ENCODE peak calls at places on chromosomes 5 and 9, in six cellular contexts. E, M, J, O, Y and L are unnamed samples.

GRCh38 chr5:5650242-5650641 is 227.8 kb downstream of the ICE1 start:
- DNase-seq in E (no peak), M (no peak), J (no peak), O (no peak), Y (no peak), L (peak)

GRCh38 chr5:168066536-168067208 is 224.8 kb upstream of the WWC1 start:
- DNase-seq in E (no peak), M (no peak), J (no peak), O (no peak), Y (no peak), L (no peak)

GRCh38 chr9:130660326-130660682 is 4.1 kb upstream of the PRDM12 start:
- DNase-seq in E (no peak), M (peak), J (no peak), O (no peak), Y (no peak), L (no peak)

GRCh38 chr5:52787600-52788504 is at the start of the genes ITGA1 and PELO:
- DNase-seq in E (peak), M (peak), J (peak), O (no peak), Y (peak), L (peak)

GRCh38 chr9:114893622-114894021 is 36.8 kb downstream of the TNFSF8 start:
- DNase-seq in E (no peak), M (no peak), J (no peak), O (no peak), Y (no peak), L (no peak)

GRCh38 chr9:14942037-14942436 is 31.8 kb upstream of the FREM1 start:
- DNase-seq in E (no peak), M (no peak), J (no peak), O (no peak), Y (no peak), L (no peak)

GRCh38 chr5:40555886-40556285 is 123.8 kb upstream of the PTGER4 start:
- DNase-seq in E (no peak), M (no peak), J (no peak), O (no peak), Y (no peak), L (no peak)

GRCh38 chr9:72703574-72703973 is 182.2 kb downstream of the TMC1 start:
- DNase-seq in E (no peak), M (no peak), J (no peak), O (peak), Y (no peak), L (no peak)

GRCh38 chr5:28234356-28234968 is 1196.1 kb upstream of the CDH9 start:
- DNase-seq in E (no peak), M (no peak), J (no peak), O (no peak), Y (no peak), L (no peak)

GRCh38 chr5:27708579-27708978 is 670.2 kb upstream of the CDH9 start:
- DNase-seq in E (no peak), M (no peak), J (no peak), O (no peak), Y (no peak), L (no peak)

GRCh38 chr5:165286692-165287091 is 1781.3 kb downstream of the MAT2B start:
- DNase-seq in E (no peak), M (no peak), J (no peak), O (no peak), Y (no peak), L (no peak)

GRCh38 chr5:161432798-161433197 is 113.7 kb downstream of the GABRB2 start:
- DNase-seq in E (no peak), M (no peak), J (no peak), O (no peak), Y (no peak), L (no peak)

GRCh38 chr5:76271836-76272235 is 131.2 kb upstream of the IQGAP2 start:
- DNase-seq in E (no peak), M (no peak), J (no peak), O (no peak), Y (no peak), L (no peak)

GRCh38 chr9:68851657-68852056 is 146.6 kb downstream of the PIP5K1B start:
- DNase-seq in E (no peak), M (no peak), J (no peak), O (no peak), Y (no peak), L (no peak)
- TF ChIP-seq JUND in E (no peak), M (no peak), J (no peak), O (no peak), Y (no peak), L (no peak)

GRCh38 chr5:26278078-26278477 is 760.3 kb downstream of the CDH9 start:
- DNase-seq in E (no peak), M (no peak), J (no peak), O (no peak), Y (no peak), L (no peak)

GRCh38 chr5:26282190-26282589 is 756.2 kb downstream of the CDH9 start:
- DNase-seq in E (no peak), M (no peak), J (no peak), O (no peak), Y (no peak), L (no peak)
- TF ChIP-seq JUND in E (no peak), M (no peak), J (no peak), O (no peak), Y (no peak), L (no peak)

GRCh38 chr9:136977223-136978072 is at the start of gene PTGDS:
- DNase-seq in E (no peak), M (no peak), J (no peak), O (no peak), Y (no peak), L (no peak)
- TF ChIP-seq JUND in E (no peak), M (no peak), J (no peak), O (no peak), Y (no peak), L (no peak)

GRCh38 chr9:127349483-127350127 is 47.4 kb upstream of the SLC2A8 start:
- DNase-seq in E (no peak), M (no peak), J (no peak), O (no peak), Y (no peak), L (no peak)
- TF ChIP-seq JUND in E (no peak), M (no peak), J (no peak), O (no peak), Y (no peak), L (no peak)

DNA sequence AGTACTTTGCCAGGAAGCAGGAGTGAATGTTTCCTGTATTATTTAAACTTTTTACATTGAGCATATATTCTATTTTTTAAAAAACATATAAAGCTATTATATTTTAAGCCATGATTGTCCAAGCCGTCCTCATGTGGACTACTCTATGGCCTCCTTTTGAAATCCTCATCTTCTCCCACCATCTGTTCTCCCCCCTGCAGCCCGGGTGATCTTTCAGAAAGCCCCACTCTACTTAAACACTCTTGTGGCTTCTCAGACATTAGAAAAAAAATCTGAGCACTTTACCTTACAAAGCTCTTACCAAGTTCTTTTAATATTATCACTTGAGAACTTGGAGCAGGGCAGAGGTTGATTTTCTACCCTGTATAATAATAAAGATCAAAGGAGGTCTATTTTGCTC is 95.4 kb downstream of the CAVIN4 start:
- DNase-seq in E (no peak), M (no peak), J (no peak), O (no peak), Y (no peak), L (no peak)
- TF ChIP-seq JUND in E (no peak), M (no peak), J (no peak), O (no peak), Y (no peak), L (no peak)

GRCh38 chr5:110916373-110917049 is 155.0 kb upstream of the TSLP start:
- DNase-seq in E (no peak), M (no peak), J (no peak), O (no peak), Y (no peak), L (no peak)
- TF ChIP-seq JUND in E (no peak), M (peak), J (no peak), O (no peak), Y (peak), L (no peak)

DNA sequence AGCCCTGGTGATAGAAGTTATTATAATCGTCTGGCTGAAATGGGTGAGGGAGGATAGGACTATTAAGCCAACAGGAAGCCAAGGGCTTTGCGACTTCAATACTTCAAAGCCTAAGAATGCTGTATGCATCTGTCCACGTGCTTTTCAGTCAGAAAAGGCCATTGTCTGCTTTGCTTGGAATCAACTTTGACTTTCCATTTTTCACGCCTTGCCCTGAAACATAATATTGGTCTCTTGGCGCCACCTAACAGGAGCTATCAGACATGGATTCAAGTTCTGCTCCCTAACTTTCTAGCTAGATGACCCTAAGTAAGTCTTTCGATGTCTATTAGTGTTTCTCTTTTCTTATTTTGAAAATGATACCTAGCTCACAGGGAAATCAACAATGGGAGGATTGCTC is 572.6 kb downstream of the TLR4 start:
- DNase-seq in E (no peak), M (no peak), J (no peak), O (no peak), Y (no peak), L (no peak)
- TF ChIP-seq JUND in E (no peak), M (no peak), J (no peak), O (no peak), Y (no peak), L (no peak)

GRCh38 chr5:61168951-61169350 is 6.7 kb upstream of the SMIM15 start:
- DNase-seq in E (no peak), M (no peak), J (no peak), O (no peak), Y (no peak), L (no peak)

GRCh38 chr5:61167382-61167781 is 5.1 kb upstream of the SMIM15 start:
- DNase-seq in E (no peak), M (no peak), J (no peak), O (no peak), Y (peak), L (peak)

GRCh38 chr5:61176631-61177030 is 14.4 kb upstream of the SMIM15 start:
- DNase-seq in E (no peak), M (no peak), J (no peak), O (no peak), Y (no peak), L (no peak)

GRCh38 chr5:61177070-61177469 is 14.8 kb upstream of the SMIM15 start:
- DNase-seq in E (no peak), M (no peak), J (no peak), O (no peak), Y (no peak), L (no peak)

DNA sequence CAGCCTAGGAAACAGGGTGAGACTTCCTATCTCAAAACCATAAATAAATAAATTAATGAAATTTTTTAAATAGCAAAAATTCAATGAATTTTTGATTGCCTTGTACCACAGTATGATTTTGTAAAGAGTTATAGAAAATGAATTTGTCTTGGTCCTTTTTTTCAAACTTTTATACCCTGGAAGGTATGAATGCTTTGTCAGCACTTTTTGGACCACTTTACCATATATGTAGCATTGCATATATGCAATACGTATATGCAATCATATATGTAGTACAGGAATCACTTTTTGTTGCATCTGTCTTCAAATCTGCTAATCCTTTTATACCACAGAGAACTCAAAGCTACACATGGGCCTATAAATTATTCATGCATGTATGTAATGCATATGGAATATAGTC is 9.2 kb upstream of the SMIM15 start:
- DNase-seq in E (no peak), M (no peak), J (no peak), O (no peak), Y (no peak), L (no peak)
- TF ChIP-seq JUND in E (no peak), M (no peak), J (no peak), O (no peak), Y (no peak), L (no peak)